ENCODE peak calls at places on chromosome 22, in ten cellular contexts. H, B, K, L, S, T, Y, G, X and I are unnamed samples.

GRCh38 chr22:22141771-22142591 is 102.6 kb upstream of the VPREB1 start:
- DNase-seq in K (no peak), Y (no peak), X (no peak), L (no peak), B (no peak), H (no peak), G (no peak), S (no peak), T (no peak), I (no peak)

GRCh38 chr22:29988719-29989118 is 91.5 kb upstream of the HORMAD2 start:
- DNase-seq in X (no peak), K (no peak), L (no peak), G (no peak), B (no peak), Y (no peak), S (no peak), T (no peak), H (no peak), I (no peak)

GRCh38 chr22:33921576-33922181 is 1.4 kb upstream of the LARGE1 start:
- DNase-seq in T (peak), Y (peak), H (peak), K (peak), X (peak), L (peak), B (no peak), G (peak), S (peak), I (peak)

GRCh38 chr22:20949698-20950183 is 17.3 kb upstream of the AIFM3 start:
- DNase-seq in Y (no peak), B (no peak), X (no peak), K (peak), S (no peak), L (no peak), H (no peak), G (no peak), T (no peak), I (no peak)

GRCh38 chr22:39130892-39131855 is 21.3 kb downstream of the CBX7 start:
- DNase-seq in Y (peak), S (no peak), B (no peak), H (no peak), G (no peak), K (peak), L (no peak), X (no peak), T (no peak), I (no peak)

GRCh38 chr22:50318698-50319411 is 8.0 kb downstream of the DENND6B start:
- DNase-seq in T (no peak), X (no peak), H (no peak), Y (no peak), B (no peak), G (no peak), S (no peak), K (no peak), L (no peak), I (no peak)

GRCh38 chr22:28299760-28300159 is 379.9 kb downstream of the TTC28 start:
- DNase-seq in G (peak), Y (no peak), S (no peak), L (no peak), X (no peak), K (no peak), H (peak), T (no peak), B (no peak), I (no peak)

GRCh38 chr22:27113211-27114030 is 456.0 kb downstream of the MIAT start:
- DNase-seq in B (peak), Y (no peak), H (peak), K (peak), G (peak), L (peak), S (no peak), X (peak), T (peak), I (peak)

GRCh38 chr22:41574847-41575381 is 14.1 kb downstream of the CSDC2 start:
- DNase-seq in G (peak), T (peak), S (no peak), K (peak), X (peak), B (no peak), L (peak), H (peak), Y (no peak), I (no peak)

GRCh38 chr22:27206001-27206746 is 548.8 kb downstream of the MIAT start:
- DNase-seq in K (no peak), Y (no peak), S (no peak), L (no peak), B (no peak), G (no peak), T (no peak), X (no peak), H (no peak), I (no peak)

GRCh38 chr22:31538815-31539214 is 42.5 kb downstream of the SFI1 start:
- DNase-seq in B (no peak), L (no peak), G (no peak), S (no peak), X (no peak), H (no peak), T (no peak), Y (no peak), K (no peak), I (no peak)

GRCh38 chr22:21047730-21048129 is 2.0 kb downstream of the LRRC74B start:
- DNase-seq in T (no peak), B (no peak), Y (peak), L (no peak), X (no peak), S (no peak), H (no peak), G (no peak), K (no peak), I (no peak)

GRCh38 chr22:50526849-50527801 is 1.7 kb upstream of the SCO2 start:
- DNase-seq in T (peak), G (no peak), X (peak), S (peak), L (peak), H (no peak), K (peak), B (no peak), Y (peak), I (no peak)

GRCh38 chr22:32603651-32604540 is 129.3 kb downstream of the FBXO7 start:
- DNase-seq in K (no peak), T (no peak), X (peak), B (no peak), Y (peak), S (no peak), L (no peak), G (peak), H (no peak), I (no peak)

GRCh38 chr22:38982008-38982927 is at the start of gene APOBEC3B:
- DNase-seq in S (peak), B (peak), Y (peak), T (peak), X (peak), G (peak), L (peak), H (no peak), K (peak), I (peak)

GRCh38 chr22:24175160-24175808 is 6.0 kb upstream of the SUSD2 start:
- DNase-seq in X (peak), H (peak), K (peak), S (peak), L (peak), B (peak), T (peak), Y (peak), G (peak), I (peak)

GRCh38 chr22:48156603-48157355 is 1394.3 kb downstream of the TBC1D22A start:
- DNase-seq in K (no peak), Y (no peak), B (no peak), H (no peak), T (peak), S (no peak), L (no peak), X (no peak), G (no peak), I (no peak)

GRCh38 chr22:40193429-40194421 is 16.0 kb downstream of the TNRC6B start:
- DNase-seq in G (peak), K (no peak), T (no peak), X (peak), B (no peak), Y (no peak), S (no peak), H (no peak), L (no peak), I (no peak)

GRCh38 chr22:24303007-24303406 is 32.4 kb downstream of the SPECC1L start:
- DNase-seq in H (no peak), K (no peak), L (no peak), B (no peak), X (no peak), Y (no peak), S (no peak), G (no peak), T (no peak), I (no peak)

GRCh38 chr22:50141462-50141861 is 29.1 kb upstream of the PANX2 start:
- DNase-seq in X (no peak), L (no peak), H (peak), T (no peak), G (no peak), B (no peak), K (no peak), Y (no peak), S (no peak), I (no peak)

GRCh38 chr22:43953988-43954771 is 1.1 kb upstream of the SAMM50 start:
- DNase-seq in Y (no peak), H (no peak), L (no peak), B (no peak), K (no peak), X (no peak), S (no peak), T (no peak), G (no peak), I (no peak)

GRCh38 chr22:17808688-17809403 is 34.6 kb upstream of the BID start:
- DNase-seq in G (no peak), Y (no peak), T (no peak), S (no peak), L (no peak), X (no peak), H (no peak), K (no peak), B (no peak), I (no peak)

GRCh38 chr22:38453065-38453672 is 1.8 kb downstream of the KCNJ4 start:
- DNase-seq in Y (no peak), H (no peak), S (no peak), L (no peak), G (no peak), X (no peak), T (no peak), K (no peak), B (no peak), I (no peak)

GRCh38 chr22:29263791-29264216 is 4.0 kb downstream of the RHBDD3 start:
- DNase-seq in L (peak), X (peak), Y (peak), S (no peak), T (no peak), K (no peak), H (peak), G (no peak), B (no peak), I (no peak)

GRCh38 chr22:49544286-49544685 is 283.4 kb downstream of the BRD1 start:
- DNase-seq in Y (peak), L (no peak), G (no peak), S (no peak), H (no peak), B (no peak), T (no peak), K (peak), X (no peak), I (no peak)

GRCh38 chr22:45897736-45898135 is 79.2 kb downstream of the WNT7B start:
- DNase-seq in Y (no peak), K (no peak), T (no peak), X (no peak), H (no peak), S (no peak), G (no peak), B (no peak), L (no peak), I (no peak)

GRCh38 chr22:23847310-23847920 is 8.6 kb upstream of the DERL3 start:
- DNase-seq in Y (no peak), K (peak), T (no peak), B (no peak), G (no peak), H (no peak), X (no peak), L (no peak), S (no peak), I (no peak)

GRCh38 chr22:39132281-39132680 is 20.2 kb downstream of the CBX7 start:
- DNase-seq in H (no peak), T (no peak), B (no peak), K (peak), G (no peak), Y (peak), S (no peak), X (no peak), L (no peak), I (no peak)

GRCh38 chr22:28977050-28977449 is 84.6 kb downstream of the C22orf31 start:
- DNase-seq in G (no peak), K (no peak), Y (no peak), L (no peak), B (no peak), S (no peak), H (no peak), X (no peak), T (no peak), I (no peak)

GRCh38 chr22:23306926-23307325 is 126.6 kb downstream of the BCR start:
- DNase-seq in S (no peak), G (peak), Y (peak), X (no peak), K (no peak), H (no peak), L (no peak), B (no peak), T (no peak), I (no peak)

GRCh38 chr22:43412808-43413785 is 1.3 kb downstream of the MPPED1 start:
- DNase-seq in K (no peak), B (no peak), T (no peak), X (no peak), L (no peak), S (no peak), H (no peak), G (no peak), Y (no peak), I (no peak)

GRCh38 chr22:27617214-27617881 is 184.2 kb downstream of the MN1 start:
- DNase-seq in G (no peak), Y (no peak), T (no peak), K (no peak), H (no peak), B (no peak), X (no peak), S (no peak), L (no peak), I (no peak)

GRCh38 chr22:36454916-36455570 is 26.4 kb downstream of the TXN2 start:
- DNase-seq in K (peak), L (peak), T (peak), S (peak), H (peak), G (peak), Y (peak), B (peak), X (peak), I (no peak)
- TF ChIP-seq POLR2A in K (peak), L (no peak), T (peak), S (peak), H (peak), G (peak), Y (no peak), B (no peak), X (peak), I (no peak)

DNA sequence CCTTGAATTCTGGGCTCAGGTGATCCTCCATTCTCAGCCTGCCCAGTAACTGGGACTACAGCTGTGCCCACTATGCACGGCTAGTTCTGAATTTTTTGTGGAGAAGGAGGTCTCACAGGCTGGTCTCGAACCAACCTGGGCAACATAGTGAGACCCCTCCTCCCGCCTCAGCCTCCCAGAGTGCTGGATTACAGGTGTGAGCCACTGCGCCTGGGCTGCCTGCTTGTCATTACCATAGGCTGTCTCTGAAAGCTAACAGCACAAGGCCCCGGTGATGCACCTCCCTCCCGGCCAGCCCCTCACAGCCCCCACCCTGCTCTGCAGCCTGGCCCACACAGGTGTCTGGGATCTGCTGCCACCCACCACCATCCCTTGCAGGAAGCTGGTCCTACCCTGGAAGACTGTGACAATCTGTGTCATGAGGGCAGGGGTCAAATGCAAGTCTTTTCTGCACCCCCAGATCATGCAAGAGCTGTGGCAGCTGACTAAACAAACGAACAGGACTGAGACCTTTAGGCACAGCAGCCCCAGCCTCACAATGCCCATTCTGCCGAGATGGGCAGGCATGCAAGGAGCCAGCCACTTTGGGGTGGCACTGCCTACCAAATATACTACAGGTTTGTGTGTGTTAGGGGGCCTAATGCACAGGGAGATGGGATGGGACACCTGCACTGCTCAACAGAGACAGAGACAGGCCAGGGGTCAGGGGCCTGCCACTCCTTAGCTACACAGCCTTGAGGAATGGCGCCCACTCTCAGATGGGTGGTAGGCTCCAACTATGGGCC is 82.2 kb downstream of the DGCR2 start:
- DNase-seq in T (no peak), K (peak), X (no peak), B (no peak), H (no peak), L (no peak), Y (peak), S (no peak), G (no peak), I (no peak)
- TF ChIP-seq POLR2A in T (no peak), K (no peak), X (no peak), B (no peak), H (no peak), L (no peak), Y (no peak), S (no peak), G (no peak), I (no peak)

GRCh38 chr22:36156515-36157419 is 3.8 kb downstream of the APOL3 start:
- DNase-seq in T (peak), X (peak), B (no peak), L (peak), Y (peak), K (peak), S (no peak), G (peak), H (peak), I (peak)
- TF ChIP-seq POLR2A in T (peak), X (no peak), B (no peak), L (no peak), Y (peak), K (no peak), S (no peak), G (peak), H (no peak), I (no peak)

GRCh38 chr22:36164621-36165020 is 4.1 kb upstream of the APOL3 start:
- DNase-seq in Y (no peak), G (no peak), T (no peak), X (no peak), B (no peak), H (no peak), K (no peak), S (no peak), L (no peak), I (no peak)

GRCh38 chr22:36163497-36163896 is 2.9 kb upstream of the APOL3 start:
- DNase-seq in G (no peak), K (no peak), Y (no peak), S (no peak), X (no peak), B (no peak), T (no peak), H (no peak), L (no peak), I (no peak)

GRCh38 chr22:36162127-36163034 is 1.8 kb upstream of the APOL3 start:
- DNase-seq in Y (no peak), T (no peak), H (no peak), K (no peak), S (no peak), X (no peak), B (no peak), G (no peak), L (no peak), I (no peak)

GRCh38 chr22:36156119-36156514 is 4.4 kb downstream of the APOL3 start:
- DNase-seq in L (no peak), T (no peak), B (no peak), G (no peak), K (no peak), Y (no peak), S (no peak), X (no peak), H (no peak), I (no peak)

GRCh38 chr22:36160499-36160942 is at the start of gene APOL3:
- DNase-seq in S (no peak), B (no peak), Y (peak), G (peak), H (peak), L (peak), X (peak), K (peak), T (peak), I (peak)
- TF ChIP-seq POLR2A in S (peak), B (no peak), Y (peak), G (peak), H (peak), L (no peak), X (no peak), K (no peak), T (peak), I (no peak)

GRCh38 chr22:46931414-46931813 is 169.0 kb downstream of the TBC1D22A start:
- DNase-seq in T (no peak), B (peak), S (no peak), H (peak), Y (no peak), L (no peak), X (no peak), K (no peak), G (no peak), I (no peak)

GRCh38 chr22:46933040-46933439 is 170.6 kb downstream of the TBC1D22A start:
- DNase-seq in L (no peak), B (no peak), T (no peak), X (no peak), S (no peak), G (no peak), Y (no peak), H (peak), K (no peak), I (no peak)

GRCh38 chr22:46933526-46933925 is 171.1 kb downstream of the TBC1D22A start:
- DNase-seq in B (no peak), Y (no peak), H (peak), L (no peak), X (no peak), K (no peak), G (no peak), S (no peak), T (no peak), I (no peak)

GRCh38 chr22:46929689-46930225 is 167.3 kb downstream of the TBC1D22A start:
- DNase-seq in L (no peak), X (no peak), Y (no peak), G (no peak), K (no peak), H (no peak), T (no peak), S (no peak), B (no peak), I (no peak)

DNA sequence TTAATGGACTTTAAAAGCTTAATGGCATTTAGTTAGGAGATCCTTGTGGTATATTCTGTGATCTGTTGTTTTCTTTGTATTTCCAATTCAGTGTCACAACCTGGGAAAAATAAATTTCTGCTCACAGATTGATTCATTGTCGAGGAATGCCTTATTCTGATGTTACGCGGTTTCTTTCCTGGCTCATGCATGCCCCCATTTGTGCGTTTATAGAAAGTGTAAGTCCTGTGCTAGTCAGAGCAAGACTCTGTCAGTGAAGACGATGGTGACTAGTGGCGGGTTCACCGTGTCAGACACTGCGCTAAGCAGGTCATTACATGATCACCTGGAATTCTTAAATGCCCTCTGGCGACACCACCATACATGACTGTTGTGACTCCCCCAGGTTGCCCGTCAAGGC is 169.4 kb downstream of the TBC1D22A start:
- DNase-seq in K (no peak), B (no peak), X (no peak), S (no peak), T (no peak), Y (no peak), L (no peak), H (no peak), G (no peak), I (no peak)
- TF ChIP-seq POLR2A in K (no peak), B (no peak), X (no peak), S (no peak), T (no peak), Y (no peak), L (no peak), H (no peak), G (no peak), I (no peak)

GRCh38 chr22:25364281-25364680 is 144.8 kb downstream of the CRYBB2 start:
- DNase-seq in L (no peak), B (no peak), T (peak), K (peak), G (no peak), H (no peak), X (no peak), S (no peak), Y (peak), I (no peak)
- TF ChIP-seq POLR2A in L (no peak), B (no peak), T (no peak), K (no peak), G (no peak), H (no peak), X (no peak), S (no peak), Y (no peak), I (no peak)